ENCODE peak calls at places on chromosomes 7 and 10, in five cellular contexts. T is progenitor cell of endocrine pancreas, G is A673, M is astrocyte of the cerebellum, F is cardiac fibroblast. K is an unnamed sample.

GRCh38 chr7:81186691-81187090 is 267.8 kb upstream of the SEMA3C start:
- DNase-seq in T (no peak), G (no peak), M (no peak), F (peak; percentile 64), K (no peak)

GRCh38 chr10:122798704-122799231 is 46.9 kb downstream of the CUZD1 start:
- DNase-seq in T (no peak), G (no peak), M (no peak), F (no peak), K (no peak)

GRCh38 chr7:698515-699259 is 27.8 kb upstream of the DNAAF5 start:
- DNase-seq in T (no peak), G (no peak), M (no peak), F (no peak), K (no peak)

GRCh38 chr10:34964166-34964800 is 125.9 kb downstream of the CUL2 start:
- DNase-seq in T (no peak), G (no peak), M (no peak), F (no peak), K (no peak)

GRCh38 chr7:116231543-116232401 is 21.4 kb downstream of the TES start:
- DNase-seq in T (no peak), G (peak; percentile 57), M (no peak), F (peak; percentile 72), K (no peak)

GRCh38 chr7:9204571-9204970 is 771.2 kb downstream of the NXPH1 start:
- DNase-seq in T (no peak), G (no peak), M (no peak), F (no peak), K (no peak)

GRCh38 chr7:149879801-149880738 is 6.3 kb downstream of the ATP6V0E2 start:
- DNase-seq in T (no peak), G (no peak), M (no peak), F (no peak), K (no peak)

GRCh38 chr7:123876557-123877256 is 31.7 kb downstream of the HYAL4 start:
- DNase-seq in T (no peak), G (no peak), M (no peak), F (no peak), K (no peak)

GRCh38 chr7:16839646-16840045 is 34.8 kb upstream of the AGR2 start:
- DNase-seq in T (no peak), G (no peak), M (no peak), F (peak; percentile 3), K (no peak)

GRCh38 chr10:127059314-127059713 is 137.1 kb downstream of the INSYN2A start:
- DNase-seq in T (no peak), G (no peak), M (no peak), F (no peak), K (no peak)

GRCh38 chr10:129517680-129518057 is 50.6 kb downstream of the MGMT start:
- DNase-seq in T (no peak), G (no peak), M (no peak), F (no peak), K (no peak)

GRCh38 chr10:105585215-105585614 is 944.1 kb downstream of the SORCS3 start:
- DNase-seq in T (no peak), G (no peak), M (no peak), F (no peak), K (no peak)

GRCh38 chr7:31327071-31327470 is 13.5 kb downstream of the NEUROD6 start:
- DNase-seq in T (no peak), G (no peak), M (peak; percentile 1), F (no peak), K (no peak)

GRCh38 chr7:131255242-131255641 is 72.4 kb upstream of the MKLN1 start:
- DNase-seq in T (no peak), G (no peak), M (no peak), F (no peak), K (no peak)

GRCh38 chr7:131250331-131250730 is 77.3 kb upstream of the MKLN1 start:
- DNase-seq in T (no peak), G (no peak), M (no peak), F (no peak), K (no peak)

GRCh38 chr7:131251371-131251770 is 76.3 kb upstream of the MKLN1 start:
- DNase-seq in T (no peak), G (no peak), M (no peak), F (no peak), K (no peak)

GRCh38 chr7:131254211-131254610 is 73.5 kb upstream of the MKLN1 start:
- DNase-seq in T (no peak), G (no peak), M (no peak), F (peak; percentile 56), K (no peak)

DNA sequence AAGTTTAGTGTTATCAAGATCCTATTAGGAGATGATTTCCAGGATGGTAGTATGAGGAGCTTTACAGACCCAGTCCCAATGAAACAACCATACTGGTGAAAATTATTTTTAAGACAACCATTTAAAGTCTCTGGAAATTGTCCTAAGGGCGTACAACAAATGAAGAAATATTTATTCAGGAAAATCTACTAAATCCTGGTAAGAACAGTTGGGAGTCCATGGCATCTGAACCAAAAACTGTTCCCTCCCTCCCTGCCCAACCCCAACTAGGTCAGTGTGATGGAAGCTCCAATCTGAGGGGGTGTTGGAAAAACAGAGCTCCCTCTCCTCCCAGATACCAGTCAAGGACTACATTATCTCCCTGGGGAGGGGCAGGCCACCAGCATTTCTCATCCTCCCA is 74.7 kb upstream of the MKLN1 start:
- DNase-seq in T (no peak), G (no peak), M (no peak), F (no peak), K (no peak)
- TF ChIP-seq CTCF in T (no peak), G (no peak), M (no peak), F (no peak), K (no peak)

GRCh38 chr7:142567201-142567600 is 182.1 kb upstream of the PRSS1 start:
- DNase-seq in T (no peak), G (no peak), M (no peak), F (no peak), K (no peak)

GRCh38 chr7:142569851-142570250 is 179.4 kb upstream of the PRSS1 start:
- DNase-seq in T (no peak), G (no peak), M (no peak), F (no peak), K (no peak)

GRCh38 chr7:142566291-142566690 is 183.0 kb upstream of the PRSS1 start:
- DNase-seq in T (no peak), G (no peak), M (no peak), F (no peak), K (no peak)

GRCh38 chr7:142568430-142569097 is 180.7 kb upstream of the PRSS1 start:
- DNase-seq in T (no peak), G (no peak), M (peak; percentile 74), F (peak; percentile 92), K (peak; percentile 86)

GRCh38 chr7:142567676-142568075 is 181.6 kb upstream of the PRSS1 start:
- DNase-seq in T (no peak), G (no peak), M (no peak), F (no peak), K (no peak)
- TF ChIP-seq CTCF in T (no peak), G (no peak), M (no peak), F (no peak), K (no peak)

GRCh38 chr10:119031496-119032059 is 2.1 kb downstream of the NANOS1 start:
- DNase-seq in T (no peak), G (no peak), M (no peak), F (no peak), K (no peak)

GRCh38 chr10:119030421-119031250 is 1.1 kb downstream of the NANOS1 start:
- DNase-seq in T (peak; percentile 49), G (peak; percentile 80), M (peak; percentile 13), F (peak; percentile 49), K (no peak)

GRCh38 chr10:119029613-119030420 is at the start of gene NANOS1:
- DNase-seq in T (peak; percentile 41), G (peak; percentile 44), M (no peak), F (no peak), K (no peak)

GRCh38 chr10:119026301-119027110 is 3.0 kb upstream of the NANOS1 start:
- DNase-seq in T (no peak), G (no peak), M (peak; percentile 54), F (no peak), K (no peak)

DNA sequence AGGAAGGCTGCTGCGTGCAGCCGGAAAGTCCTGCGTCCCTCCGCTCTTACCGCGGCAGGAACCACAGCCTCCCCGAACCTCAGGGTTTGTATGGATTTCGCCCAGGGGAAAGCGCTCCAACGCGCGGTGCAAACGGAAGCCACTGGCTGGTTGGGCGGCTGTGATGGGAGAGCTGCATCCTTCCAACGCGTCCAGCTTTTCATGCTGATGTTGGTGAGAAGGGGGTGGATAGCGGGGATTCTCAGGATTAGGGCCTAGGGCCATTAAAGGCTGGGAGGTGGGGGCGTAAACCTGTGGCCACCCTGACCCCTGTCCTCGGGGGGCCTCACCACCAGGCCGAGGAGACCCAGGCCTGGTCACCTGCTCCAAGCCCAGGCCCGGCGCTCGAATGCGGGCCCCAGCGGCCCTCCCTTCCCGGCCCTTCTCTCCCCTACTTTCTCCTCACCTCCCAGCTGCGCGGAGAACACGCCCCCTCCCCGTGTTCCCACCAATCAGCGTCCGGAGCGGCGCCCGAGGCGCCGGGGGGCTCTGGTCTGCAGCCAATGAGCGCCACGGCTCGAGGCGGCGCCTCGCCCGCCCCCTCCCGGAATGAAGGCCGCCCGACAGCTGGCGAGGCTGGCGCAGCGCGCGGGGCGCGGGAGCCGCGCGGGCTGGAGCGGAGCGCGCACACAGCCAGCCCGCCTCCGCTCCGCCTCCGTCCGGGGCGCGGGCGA is 458 bp upstream of the NANOS1 start:
- DNase-seq in T (peak; percentile 82), G (peak; percentile 94), M (peak; percentile 59), F (peak; percentile 85), K (no peak)
- TF ChIP-seq CTCF in T (peak; percentile 25), G (no peak), M (no peak), F (no peak), K (no peak)

GRCh38 chr7:29839302-29839701 is 33.0 kb downstream of the WIPF3 start:
- DNase-seq in T (no peak), G (no peak), M (no peak), F (peak; percentile 59), K (peak; percentile 31)
- TF ChIP-seq CTCF in T (no peak), G (no peak), M (no peak), F (no peak), K (no peak)

DNA sequence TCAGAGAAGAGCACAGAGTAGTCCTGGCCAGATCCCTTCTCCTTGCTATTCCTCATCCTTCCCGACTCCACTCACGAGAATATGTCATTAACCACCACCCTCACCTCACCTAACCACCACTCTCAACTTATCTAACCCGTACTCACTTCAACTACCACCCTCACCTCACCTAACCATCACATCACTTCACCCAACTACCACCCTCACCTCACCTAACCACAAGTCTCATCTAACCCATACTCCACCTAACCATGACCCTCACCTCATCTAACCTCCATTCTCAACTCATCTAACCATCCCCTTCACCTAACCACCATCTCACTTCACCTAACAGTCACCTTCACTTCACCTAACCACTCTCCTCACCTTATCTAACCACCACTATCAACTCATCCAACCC is 85.0 kb downstream of the VIPR2 start:
- DNase-seq in T (no peak), G (no peak), M (no peak), F (no peak), K (no peak)
- TF ChIP-seq CTCF in T (no peak), G (no peak), M (no peak), F (no peak), K (no peak)

DNA sequence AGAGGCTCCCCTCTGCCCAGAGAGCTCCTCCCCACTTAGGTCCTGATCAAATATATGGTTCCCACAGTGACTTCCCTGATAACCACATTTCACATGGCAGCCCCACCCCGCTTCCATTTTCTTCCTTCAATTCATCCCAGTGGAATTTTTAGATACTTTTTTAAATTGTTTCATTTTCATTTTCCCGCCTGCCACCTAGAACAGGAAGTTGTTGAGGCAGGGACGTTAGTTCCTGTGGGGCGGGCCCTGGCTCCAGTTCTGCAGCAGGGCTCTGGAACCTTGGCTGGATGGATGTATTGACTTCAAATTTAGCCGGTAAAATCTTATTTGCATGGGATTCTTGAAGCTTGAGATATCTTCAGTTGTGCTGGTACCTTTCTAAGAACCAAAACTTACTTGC is 226.6 kb downstream of the PAXIP1 start:
- DNase-seq in T (no peak), G (no peak), M (no peak), F (no peak), K (no peak)
- TF ChIP-seq CTCF in T (no peak), G (no peak), M (no peak), F (no peak), K (no peak)